ENCODE peak calls at places on chromosomes 16 and 17, in five cellular contexts. P, C, W, G and O are unnamed samples.

GRCh38 chr17:57369509-57369945 is 113.2 kb downstream of the MSI2 start:
- DNase-seq in P (peak), C (no peak), W (no peak), G (no peak), O (no peak)

GRCh38 chr17:7219812-7220592 is at the start of the genes ACADVL and DLG4:
- DNase-seq in P (no peak), C (peak), W (peak), G (peak), O (peak)

GRCh38 chr17:44004761-44005526 is 522 bp downstream of the NAGS start:
- DNase-seq in P (no peak), C (no peak), W (no peak), G (no peak), O (no peak)

GRCh38 chr17:41076788-41077187 is 7.2 kb upstream of the KRTAP4-7 start:
- DNase-seq in P (no peak), C (no peak), W (no peak), G (no peak), O (no peak)

GRCh38 chr17:64356304-64356686 is 34.4 kb downstream of the PECAM1 start:
- DNase-seq in P (no peak), C (no peak), W (no peak), G (no peak), O (no peak)

GRCh38 chr16:56964243-56965148 is 2.7 kb downstream of the CETP start:
- DNase-seq in P (peak), C (peak), W (peak), G (peak), O (peak)

GRCh38 chr17:48153711-48154642 is 46.4 kb downstream of the SNX11 start:
- DNase-seq in P (no peak), C (peak), W (no peak), G (no peak), O (peak)

GRCh38 chr17:42337442-42337841 is 49.1 kb downstream of the STAT5A start:
- DNase-seq in P (no peak), C (no peak), W (peak), G (no peak), O (peak)

GRCh38 chr16:70680495-70681381 is 5.1 kb downstream of the MTSS2 start:
- DNase-seq in P (no peak), C (no peak), W (no peak), G (no peak), O (no peak)

GRCh38 chr17:81898029-81898866 is 3.8 kb upstream of the NPB start:
- DNase-seq in P (peak), C (no peak), W (no peak), G (no peak), O (peak)

GRCh38 chr17:57739402-57740224 is 5.5 kb downstream of the CCDC182 start:
- DNase-seq in P (peak), C (no peak), W (no peak), G (no peak), O (no peak)

GRCh38 chr17:57420674-57421392 is 164.5 kb downstream of the MSI2 start:
- DNase-seq in P (no peak), C (no peak), W (no peak), G (no peak), O (no peak)

GRCh38 chr17:68318103-68318991 is 27.1 kb downstream of the ARSG start:
- DNase-seq in P (no peak), C (no peak), W (no peak), G (no peak), O (peak)

GRCh38 chr17:37239690-37240344 is 136.0 kb upstream of the C17orf78 start:
- DNase-seq in P (peak), C (no peak), W (no peak), G (no peak), O (peak)

GRCh38 chr16:69346683-69347082 is 4.9 kb downstream of the TMED6 start:
- DNase-seq in P (no peak), C (no peak), W (no peak), G (no peak), O (no peak)

GRCh38 chr17:10177921-10178788 is 20.3 kb downstream of the GAS7 start:
- DNase-seq in P (no peak), C (no peak), W (no peak), G (no peak), O (peak)

GRCh38 chr17:71917715-71918114 is 203.1 kb upstream of the SOX9 start:
- DNase-seq in P (no peak), C (no peak), W (no peak), G (no peak), O (no peak)

GRCh38 chr17:17812211-17813054 is 24.4 kb downstream of the SREBF1 start:
- DNase-seq in P (no peak), C (peak), W (peak), G (peak), O (peak)

GRCh38 chr16:593406-593805 is 3.5 kb downstream of the RAB40C start:
- DNase-seq in P (peak), C (no peak), W (no peak), G (no peak), O (no peak)

GRCh38 chr17:41571561-41572434 is at the start of gene KRT9:
- DNase-seq in P (no peak), C (no peak), W (no peak), G (no peak), O (no peak)

GRCh38 chr16:30659507-30660423 is 1.5 kb downstream of the FBRS start:
- DNase-seq in P (no peak), C (no peak), W (peak), G (peak), O (no peak)

GRCh38 chr17:39365252-39365651 is 36.2 kb downstream of the FBXL20 start:
- DNase-seq in P (no peak), C (no peak), W (no peak), G (no peak), O (peak)

GRCh38 chr16:69017036-69017783 is 88.2 kb upstream of the HAS3 start:
- DNase-seq in P (no peak), C (peak), W (no peak), G (no peak), O (peak)

GRCh38 chr17:83194189-83194565 is 114.8 kb downstream of the METRNL start:
- DNase-seq in P (no peak), C (no peak), W (peak), G (no peak), O (no peak)